ENCODE peak calls at places on chromosomes 6 and 20, in four cellular contexts. G is Panc1, M is A549, U is psoas muscle. T is an unnamed sample.

GRCh38 chr6:18444176-18444575 is 57.0 kb downstream of the RNF144B start:
- DNase-seq in G (no peak), M (no peak), U (no peak), T (no peak)

GRCh38 chr6:69867075-69867911 is 937 bp downstream of the COL19A1 start:
- DNase-seq in U (peak; percentile 64), M (peak; percentile 0), G (no peak), T (no peak)

GRCh38 chr6:116767715-116768114 is 2.2 kb upstream of the FAM162B start:
- DNase-seq in G (no peak), M (no peak), U (no peak), T (no peak)

GRCh38 chr20:35908007-35908406 is 46.3 kb downstream of the SCAND1 start:
- DNase-seq in G (no peak), M (no peak), U (no peak), T (no peak)

GRCh38 chr6:29146154-29146553 is 24.6 kb upstream of the OR2J2 start:
- DNase-seq in M (no peak), U (no peak), G (no peak), T (no peak)

GRCh38 chr6:16512585-16513109 is 248.6 kb downstream of the ATXN1 start:
- DNase-seq in G (no peak), U (no peak), M (no peak), T (no peak)

GRCh38 chr6:41408576-41408975 is 73.2 kb downstream of the NCR2 start:
- DNase-seq in U (no peak), G (no peak), M (no peak), T (no peak)

GRCh38 chr6:7784706-7785105 is 58.8 kb downstream of the BMP6 start:
- DNase-seq in M (no peak), G (no peak), U (no peak), T (no peak)

GRCh38 chr6:83853968-83854501 is 875 bp downstream of the RIPPLY2 start:
- DNase-seq in G (no peak), U (no peak), M (no peak), T (no peak)

GRCh38 chr20:46093531-46093930 is 3.8 kb upstream of the NCOA5 start:
- DNase-seq in M (no peak), G (no peak), U (no peak), T (no peak)

GRCh38 chr20:14764511-14765369 is 427.3 kb upstream of the FLRT3 start:
- DNase-seq in G (no peak), U (no peak), M (no peak), T (no peak)

GRCh38 chr6:93418113-93418447 is 1.3 kb downstream of the EPHA7 start:
- DNase-seq in M (peak; percentile 0), G (no peak), U (no peak), T (no peak)
- H3K4me3 ChIP-seq in M (peak overlapping the region; percentile 48), G (peak overlapping the region; percentile 76), U (peak overlapping the region; percentile 67), T (peak overlapping the region; percentile 70)

GRCh38 chr6:113490356-113490755 is 366.8 kb upstream of the MARCKS start:
- DNase-seq in M (no peak), U (no peak), G (no peak), T (no peak)

GRCh38 chr6:113489946-113490345 is 367.2 kb upstream of the MARCKS start:
- DNase-seq in M (no peak), G (no peak), U (no peak), T (no peak)

GRCh38 chr6:113486172-113486571 is 371.0 kb upstream of the MARCKS start:
- DNase-seq in G (no peak), M (no peak), U (no peak), T (no peak)

GRCh38 chr6:113488812-113489685 is 368.1 kb upstream of the MARCKS start:
- DNase-seq in U (no peak), M (no peak), G (no peak), T (no peak)

GRCh38 chr6:113488061-113488460 is 369.1 kb upstream of the MARCKS start:
- DNase-seq in U (no peak), G (no peak), M (no peak), T (no peak)
- TF ChIP-seq CTCF in U (no peak), G (peak; percentile 23), M (no peak), T (no peak)

GRCh38 chr6:148414836-148415235 is 72.2 kb downstream of the SASH1 start:
- DNase-seq in M (no peak), U (no peak), G (no peak), T (no peak)
- H3K4me1 ChIP-seq in M (peaks cover 13% of the 10 kb centered on the region), U (no peaks in the 10 kb centered on the region), G (no peaks in the 10 kb centered on the region), T (peaks cover 24% of the 10 kb centered on the region)

DNA sequence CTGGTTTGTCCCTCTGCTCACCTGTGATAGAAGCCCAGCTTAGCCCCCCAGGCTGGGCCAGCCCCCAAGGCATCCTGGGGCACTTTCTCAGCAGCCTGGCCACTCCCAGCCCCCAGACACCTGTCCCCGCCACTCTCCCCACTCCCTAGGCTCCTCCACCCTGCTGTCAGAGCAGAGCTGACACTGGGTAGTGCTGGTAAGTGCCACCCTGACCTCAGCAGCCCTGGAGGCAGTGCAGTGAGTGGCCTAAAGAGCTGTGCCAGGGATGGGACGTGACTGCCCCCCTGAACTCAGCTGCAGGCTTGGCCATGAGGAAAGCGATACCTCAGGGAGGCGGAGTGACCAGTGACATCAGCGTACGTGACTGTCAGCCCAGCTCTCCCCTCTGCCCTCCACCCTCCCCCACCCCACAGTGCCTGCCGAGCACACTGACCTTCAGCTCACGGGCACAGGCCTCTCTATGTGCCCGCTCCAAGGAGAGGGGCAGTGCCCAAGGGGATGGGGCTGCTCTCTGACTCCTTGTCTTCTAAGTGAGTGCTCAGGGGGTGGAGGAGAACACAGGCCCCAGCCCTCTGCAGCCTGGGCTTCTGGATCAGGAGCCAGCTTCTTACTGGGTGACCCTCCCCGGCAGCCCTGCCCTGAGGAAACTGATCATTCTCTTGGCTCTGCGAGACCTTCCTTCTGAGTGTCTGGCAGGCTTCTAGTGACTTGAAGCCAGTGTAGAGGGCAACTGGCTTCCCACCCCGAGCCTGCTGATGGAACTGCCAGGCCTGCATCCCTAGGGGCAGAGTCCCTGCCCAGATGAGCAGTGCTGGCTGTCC is 172.7 kb downstream of the MRPL14 start:
- DNase-seq in G (no peak), M (no peak), U (peak; percentile 79), T (no peak)
- H3K4me3 ChIP-seq in G (no peak overlapping the region), M (no peak overlapping the region), U (no peak overlapping the region), T (no peak overlapping the region)

GRCh38 chr6:135274561-135275293 is 93.6 kb downstream of the MYB start:
- DNase-seq in U (no peak), M (no peak), G (no peak), T (no peak)
- TF ChIP-seq CTCF in U (no peak), M (no peak), G (no peak), T (no peak)

GRCh38 chr20:59004493-59004762 is 2.6 kb downstream of the CTSZ start:
- DNase-seq in U (peak; percentile 49), G (no peak), M (no peak), T (no peak)

GRCh38 chr20:59002388-59002787 is 4.7 kb downstream of the CTSZ start:
- DNase-seq in U (no peak), M (no peak), G (no peak), T (no peak)

GRCh38 chr20:59004763-59005522 is 2.1 kb downstream of the CTSZ start:
- DNase-seq in U (peak; percentile 53), G (no peak), M (no peak), T (no peak)

GRCh38 chr20:59002874-59003399 is 4.1 kb downstream of the CTSZ start:
- DNase-seq in G (no peak), M (no peak), U (no peak), T (no peak)

GRCh38 chr20:59003836-59004492 is 3.1 kb downstream of the CTSZ start:
- DNase-seq in M (no peak), U (no peak), G (no peak), T (no peak)
- H3K4me1 ChIP-seq in M (peaks cover 21% of the 10 kb centered on the region), U (peaks cover 15% of the 10 kb centered on the region), G (peaks cover 13% of the 10 kb centered on the region), T (peaks cover 41% of the 10 kb centered on the region)

DNA sequence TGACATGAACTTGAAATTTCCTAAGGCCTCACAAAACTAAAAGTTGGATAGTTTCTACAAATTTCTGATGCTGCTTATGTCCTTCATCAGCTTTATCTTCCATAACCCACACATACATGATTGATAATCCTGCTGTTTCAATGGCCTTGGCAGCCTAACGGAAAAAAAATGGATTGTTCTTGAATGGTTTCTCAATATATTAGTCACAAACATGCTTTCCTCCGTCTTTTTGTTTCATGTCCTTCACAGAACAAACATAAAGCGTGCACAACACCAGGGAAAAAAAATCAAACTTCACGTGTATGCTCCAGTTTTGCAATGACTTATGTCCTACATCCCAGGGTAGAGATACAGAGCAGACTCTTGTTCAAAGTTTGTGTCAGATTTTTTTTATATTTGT is 118.7 kb downstream of the BMP5 start:
- DNase-seq in U (no peak), M (no peak), G (no peak), T (no peak)
- H3K4me3 ChIP-seq in U (no peak overlapping the region), M (no peak overlapping the region), G (no peak overlapping the region), T (no peak overlapping the region)

DNA sequence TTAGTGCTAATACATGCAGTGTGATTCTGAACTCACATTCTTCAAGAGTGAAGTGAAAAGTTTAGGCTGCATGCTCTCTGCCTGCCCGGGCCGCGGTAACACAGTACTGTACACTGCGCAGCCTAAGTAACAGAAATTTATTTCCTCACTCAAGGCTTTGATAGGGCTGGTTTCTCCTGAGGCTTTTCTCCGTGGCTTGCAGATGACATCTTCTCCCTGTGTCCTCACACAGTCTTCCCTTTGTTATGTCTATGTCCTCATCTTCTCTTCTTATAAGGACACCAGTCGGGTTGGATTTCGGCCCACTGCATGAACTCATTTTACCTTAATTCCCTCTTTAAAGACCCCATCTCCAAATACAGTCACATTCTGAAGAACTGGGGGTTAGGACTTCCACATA is 51.1 kb upstream of the TMEM170B start:
- DNase-seq in M (no peak), G (no peak), U (no peak), T (no peak)
- TF ChIP-seq CTCF in M (no peak), G (no peak), U (no peak), T (no peak)

T was measured in thoracic aorta.